ENCODE peak calls at places on chromosomes 13 and 19, in ten cellular contexts. W, O, L, X, V, I, R, M, A and G are unnamed samples.

GRCh38 chr13:111262715-111263114 is 57.7 kb upstream of the TEX29 start:
- DNase-seq in X (no peak), R (no peak), W (no peak), O (no peak), V (no peak), A (no peak), I (no peak), L (no peak), M (no peak), G (no peak)

GRCh38 chr13:87089391-87089790 is 581.8 kb upstream of the SLITRK5 start:
- DNase-seq in V (no peak), L (peak), X (no peak), I (no peak), R (peak), A (no peak), M (no peak), W (no peak), O (peak), G (no peak)

GRCh38 chr13:94268661-94269060 is 210.8 kb downstream of the DCT start:
- DNase-seq in X (no peak), L (no peak), M (no peak), R (peak), I (no peak), V (no peak), O (no peak), W (no peak), A (peak), G (no peak)

GRCh38 chr13:114143806-114144605 is 11.6 kb upstream of the RASA3 start:
- DNase-seq in V (no peak), W (peak), A (no peak), L (no peak), X (peak), O (no peak), M (peak), R (no peak), I (no peak), G (no peak)

GRCh38 chr13:98484289-98485219 is 92.4 kb downstream of the STK24 start:
- DNase-seq in R (peak), L (peak), V (peak), W (peak), I (peak), X (peak), O (peak), M (peak), A (peak), G (no peak)

GRCh38 chr13:47337781-47338507 is 441.1 kb upstream of the HTR2A start:
- DNase-seq in W (no peak), I (no peak), O (no peak), R (peak), M (peak), L (peak), V (no peak), X (peak), A (peak), G (no peak)

GRCh38 chr13:28324181-28324789 is 170.6 kb downstream of the FLT1 start:
- DNase-seq in M (peak), L (peak), A (peak), V (no peak), I (peak), X (peak), R (peak), O (no peak), W (no peak), G (peak)

GRCh38 chr13:34867590-34867989 is 74.5 kb upstream of the NBEA start:
- DNase-seq in X (no peak), W (no peak), O (no peak), A (peak), M (no peak), R (peak), I (no peak), V (no peak), L (peak), G (no peak)

GRCh38 chr19:3367572-3368440 is 1.4 kb downstream of the NFIC start:
- DNase-seq in W (no peak), O (no peak), A (peak), M (no peak), L (peak), R (no peak), I (no peak), X (no peak), V (no peak), G (no peak)

GRCh38 chr19:18102916-18103542 is 5.5 kb downstream of the MAST3 start:
- DNase-seq in V (no peak), R (no peak), O (no peak), W (no peak), L (no peak), M (no peak), I (no peak), X (no peak), A (no peak), G (no peak)

GRCh38 chr13:108267338-108267737 is 2.2 kb upstream of the TNFSF13B start:
- DNase-seq in X (no peak), O (no peak), R (no peak), L (no peak), W (no peak), I (no peak), V (no peak), M (no peak), A (no peak), G (no peak)

GRCh38 chr19:50639121-50640112 is at the start of gene SYT3:
- DNase-seq in M (peak), V (no peak), A (peak), L (peak), I (peak), O (no peak), X (peak), W (no peak), R (no peak), G (peak)

GRCh38 chr19:43618921-43619261 is 538 bp downstream of the ZNF428 start:
- DNase-seq in R (no peak), V (no peak), M (peak), A (no peak), I (no peak), W (no peak), X (no peak), O (no peak), L (no peak), G (no peak)

GRCh38 chr13:111948281-111948680 is 118.7 kb upstream of the SOX1 start:
- DNase-seq in W (peak), R (no peak), L (no peak), O (no peak), A (no peak), M (no peak), X (no peak), I (no peak), V (no peak), G (no peak)

GRCh38 chr19:42166336-42166735 is 34.1 kb upstream of the POU2F2 start:
- DNase-seq in M (no peak), X (no peak), L (no peak), R (no peak), V (no peak), O (no peak), I (no peak), A (no peak), W (no peak), G (no peak)